ENCODE peak calls at places on chromosome 16, in five cellular contexts. E is anterior cingulate cortex, R is M059J, I is nephron progenitor cell, N is endothelial cell of umbilical vein. L is an unnamed sample.
A peak's percentile ranks its signal among the peaks of the same experiment; 100 is the strongest.

GRCh38 chr16:15032547-15033308 is 23.1 kb downstream of the NTAN1 start:
- DNase-seq in I (no peak), R (peak; percentile 58), N (no peak), E (no peak), L (no peak)

GRCh38 chr16:30700491-30700890 is 1.5 kb downstream of the SRCAP start:
- DNase-seq in R (no peak), E (no peak), I (no peak), N (no peak), L (no peak)

GRCh38 chr16:56608876-56609462 is 585 bp downstream of the MT2A start:
- DNase-seq in E (peak; percentile 49), N (no peak), I (no peak), R (peak; percentile 53), L (no peak)

GRCh38 chr16:12674096-12674495 is 129.6 kb downstream of the CPPED1 start:
- DNase-seq in I (no peak), N (peak; percentile 62), E (no peak), R (peak; percentile 81), L (no peak)

GRCh38 chr16:35692824-35693223 is 2233.4 kb downstream of the TP53TG3F start:
- DNase-seq in R (no peak), N (no peak), E (no peak), I (no peak), L (no peak)

GRCh38 chr16:30602595-30603277 is 7.5 kb downstream of the ZNF689 start:
- DNase-seq in R (peak; percentile 8), E (no peak), I (no peak), N (no peak), L (no peak)

GRCh38 chr16:68902376-68903345 is 59.3 kb downstream of the TANGO6 start:
- DNase-seq in N (peak; percentile 77), E (peak; percentile 24), R (peak; percentile 71), I (peak; percentile 35), L (peak; percentile 32)

GRCh38 chr16:49097964-49098363 is 183.7 kb downstream of the CBLN1 start:
- DNase-seq in R (no peak), N (no peak), I (no peak), E (no peak), L (no peak)

GRCh38 chr16:84484579-84485254 is 19.7 kb downstream of the MEAK7 start:
- DNase-seq in N (peak; percentile 61), I (peak; percentile 75), E (peak; percentile 57), R (peak; percentile 35), L (no peak)

GRCh38 chr16:23254338-23254737 is 47.8 kb upstream of the SCNN1B start:
- DNase-seq in I (no peak), E (no peak), N (no peak), R (peak; percentile 98), L (no peak)

GRCh38 chr16:85908444-85908843 is 9.5 kb downstream of the IRF8 start:
- DNase-seq in R (no peak), N (no peak), E (no peak), I (no peak), L (no peak)

GRCh38 chr16:54282202-54282922 is 4.2 kb downstream of the IRX3 start:
- DNase-seq in I (peak; percentile 83), E (peak; percentile 3), R (no peak), N (no peak), L (no peak)

GRCh38 chr16:30570621-30571443 is 682 bp downstream of the ZNF688 start:
- DNase-seq in E (peak; percentile 48), I (peak; percentile 29), N (peak; percentile 42), R (peak; percentile 41), L (no peak)

GRCh38 chr16:49788505-49788904 is 67.4 kb downstream of the ZNF423 start:
- DNase-seq in E (peak; percentile 52), I (no peak), N (no peak), R (no peak), L (no peak)

GRCh38 chr16:68752602-68753001 is 15.5 kb downstream of the CDH1 start:
- DNase-seq in N (no peak), I (no peak), E (no peak), R (no peak), L (no peak)

GRCh38 chr16:50252082-50252611 is 14.2 kb upstream of the ADCY7 start:
- DNase-seq in R (no peak), E (peak; percentile 58), I (no peak), N (no peak), L (no peak)

GRCh38 chr16:3461120-3461519 is 17.6 kb downstream of the NAA60 start:
- DNase-seq in R (no peak), I (no peak), E (no peak), N (no peak), L (no peak)

GRCh38 chr16:88570691-88571092 is 489 bp downstream of the ZC3H18 start:
- DNase-seq in E (no peak), R (peak; percentile 26), N (peak; percentile 34), I (no peak), L (no peak)